ENCODE peak calls at places on chromosomes 16 and 17, in six cellular contexts. X, A, P, S, O and F are unnamed samples.
A peak's percentile ranks its signal among the peaks of the same experiment; 100 is the strongest.

GRCh38 chr17:63497708-63498483 is 21.0 kb downstream of the ACE start:
- DNase-seq in P (peak; percentile 81), A (peak; percentile 13), X (no peak), O (no peak), S (no peak), F (no peak)

GRCh38 chr17:19237389-19238166 is 412 bp downstream of the EPN2 start:
- DNase-seq in O (no peak), A (no peak), S (peak; percentile 33), P (peak; percentile 84), X (peak; percentile 24), F (peak; percentile 62)

GRCh38 chr16:17945080-17945601 is 391.4 kb downstream of the NPIPA8 start:
- DNase-seq in X (no peak), A (no peak), S (no peak), O (no peak), P (no peak), F (no peak)

GRCh38 chr17:14299261-14300093 is 1.4 kb upstream of the HS3ST3B1 start:
- DNase-seq in A (no peak), S (no peak), P (peak; percentile 79), O (peak; percentile 33), X (peak; percentile 47), F (peak; percentile 78)

GRCh38 chr16:9395958-9396359 is 304.5 kb downstream of the HAPSTR1 start:
- DNase-seq in S (no peak), O (no peak), A (no peak), X (no peak), P (no peak), F (no peak)

GRCh38 chr16:369866-370436 is 387 bp downstream of the MRPL28 start:
- DNase-seq in P (peak; percentile 69), S (no peak), X (no peak), A (no peak), O (no peak), F (no peak)

GRCh38 chr17:49995055-49995738 is at the start of gene DLX3:
- DNase-seq in A (peak; percentile 62), O (peak; percentile 50), S (peak; percentile 88), P (peak; percentile 88), X (peak; percentile 83), F (peak; percentile 50)

GRCh38 chr17:29627951-29628350 is 5.2 kb upstream of the CORO6 start:
- DNase-seq in S (peak; percentile 76), A (no peak), O (no peak), P (no peak), X (no peak), F (no peak)

GRCh38 chr16:1673424-1674151 is 4.5 kb upstream of the JPT2 start:
- DNase-seq in O (no peak), X (no peak), P (no peak), S (no peak), A (no peak), F (no peak)

GRCh38 chr17:14203392-14203791 is 33.3 kb downstream of the CDRT15 start:
- DNase-seq in P (no peak), A (peak; percentile 8), X (no peak), S (no peak), O (no peak), F (no peak)

GRCh38 chr17:61556224-61557188 is 34.5 kb downstream of the NACA2 start:
- DNase-seq in S (peak; percentile 25), P (no peak), O (no peak), X (no peak), A (peak; percentile 24), F (no peak)

GRCh38 chr16:1614226-1615102 is 2.3 kb downstream of the CRAMP1 start:
- DNase-seq in O (peak; percentile 17), S (peak; percentile 18), X (no peak), P (peak; percentile 52), A (peak; percentile 30), F (no peak)

GRCh38 chr17:60039509-60040442 is 38.9 kb downstream of the HEATR6 start:
- DNase-seq in X (no peak), O (no peak), A (no peak), P (no peak), S (no peak), F (no peak)

GRCh38 chr17:14833201-14833773 is 431.8 kb downstream of the PMP22 start:
- DNase-seq in A (peak; percentile 94), P (no peak), S (no peak), O (no peak), X (no peak), F (no peak)

GRCh38 chr17:17151541-17151940 is 54.6 kb downstream of the PLD6 start:
- DNase-seq in O (no peak), A (peak; percentile 43), S (no peak), P (no peak), X (no peak), F (no peak)

GRCh38 chr17:49061524-49061943 is 64.3 kb downstream of the IGF2BP1 start:
- DNase-seq in S (no peak), A (peak; percentile 36), O (no peak), P (no peak), X (no peak), F (no peak)

GRCh38 chr17:382644-383533 is 30.3 kb upstream of the RPH3AL start:
- DNase-seq in O (no peak), P (peak; percentile 81), S (peak; percentile 22), X (no peak), A (peak; percentile 87), F (no peak)

GRCh38 chr16:85524365-85524629 is 88.8 kb upstream of the GSE1 start:
- DNase-seq in P (no peak), A (no peak), S (no peak), X (no peak), O (no peak), F (no peak)

GRCh38 chr16:85415196-85415988 is 197.7 kb upstream of the GSE1 start:
- DNase-seq in S (no peak), O (peak; percentile 13), X (no peak), A (no peak), P (peak; percentile 39), F (peak; percentile 50)

GRCh38 chr17:35406568-35406967 is 25.7 kb downstream of the SLFN12 start:
- DNase-seq in X (no peak), P (no peak), O (no peak), S (no peak), A (no peak), F (no peak)

GRCh38 chr17:79925242-79925957 is 86.2 kb upstream of the CBX4 start:
- DNase-seq in P (no peak), S (peak; percentile 69), O (no peak), X (peak; percentile 88), A (peak; percentile 25), F (peak; percentile 85)

GRCh38 chr16:51163366-51163765 is 12.3 kb upstream of the SALL1 start:
- DNase-seq in A (peak; percentile 23), S (no peak), O (no peak), X (no peak), P (no peak), F (no peak)

GRCh38 chr16:59047114-59047513 is 313.0 kb upstream of the GOT2 start:
- DNase-seq in P (no peak), X (no peak), A (no peak), S (no peak), O (no peak), F (no peak)

GRCh38 chr17:62703776-62704380 is 76.4 kb downstream of the MRC2 start:
- DNase-seq in S (peak; percentile 64), A (peak; percentile 53), X (peak; percentile 84), P (peak; percentile 93), O (peak; percentile 81), F (peak; percentile 84)

GRCh38 chr17:63082273-63082861 is 116.3 kb downstream of the TANC2 start:
- DNase-seq in P (no peak), A (peak; percentile 58), O (no peak), X (no peak), S (no peak), F (no peak)

GRCh38 chr16:49833055-49833454 is 22.9 kb downstream of the ZNF423 start:
- DNase-seq in X (peak; percentile 39), S (no peak), O (peak; percentile 74), A (no peak), P (no peak), F (no peak)
- H3K4me1 ChIP-seq in X (peaks cover 45% of the 10 kb centered on the region), S (peaks cover 6% of the 10 kb centered on the region), O (no peaks in the 10 kb centered on the region), A (no peaks in the 10 kb centered on the region), P (peaks cover 40% of the 10 kb centered on the region), F (no peaks in the 10 kb centered on the region)

GRCh38 chr17:7717756-7718350 is 309 bp downstream of the DNAH2 start:
- DNase-seq in P (no peak), S (no peak), A (no peak), X (no peak), O (no peak), F (no peak)

GRCh38 chr17:7721612-7722011 is 4.1 kb downstream of the DNAH2 start:
- DNase-seq in P (no peak), A (no peak), O (no peak), S (no peak), X (no peak), F (no peak)

GRCh38 chr17:7716901-7717755 is at the start of gene DNAH2:
- DNase-seq in X (peak; percentile 79), O (peak; percentile 76), S (peak; percentile 82), P (peak; percentile 96), A (peak; percentile 90), F (peak; percentile 64)

GRCh38 chr17:7720125-7720524 is 2.6 kb downstream of the DNAH2 start:
- DNase-seq in A (no peak), S (no peak), P (no peak), X (no peak), O (no peak), F (no peak)

DNA sequence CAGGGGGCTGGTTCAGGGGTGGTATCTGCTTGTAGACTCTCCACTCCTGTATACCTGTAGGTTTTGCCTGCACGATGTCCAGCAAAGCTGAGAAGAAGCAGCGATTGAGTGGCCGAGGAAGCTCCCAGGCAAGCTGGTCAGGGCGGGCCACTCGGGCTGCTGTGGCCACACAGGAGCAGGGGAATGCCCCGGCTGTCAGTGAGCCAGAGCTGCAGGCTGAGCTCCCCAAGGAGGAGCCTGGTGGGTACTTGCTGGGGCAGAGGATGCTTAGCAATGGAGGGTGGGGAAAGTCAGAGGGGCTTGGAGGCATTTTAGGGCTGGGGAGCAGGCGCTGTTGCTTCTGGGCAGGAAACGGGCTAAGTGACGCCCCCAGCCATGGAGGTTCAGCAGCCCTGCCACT is 2.1 kb downstream of the DNAH2 start:
- DNase-seq in O (no peak), S (no peak), P (no peak), A (no peak), X (no peak), F (no peak)
- H3K27ac ChIP-seq in O (no peak overlapping the region), S (no peak overlapping the region), P (no peak overlapping the region), A (no peak overlapping the region), X (no peak overlapping the region), F (no peak overlapping the region)

GRCh38 chr16:83954577-83955016 is 1.6 kb downstream of the OSGIN1 start:
- DNase-seq in A (peak; percentile 38), O (no peak), X (peak; percentile 90), P (no peak), S (no peak), F (peak; percentile 75)
- TF ChIP-seq POLR2A in A (no peak), O (no peak), X (no peak), P (no peak), S (peak; percentile 21), F (peak; percentile 64)

GRCh38 chr17:83087788-83088360 is 8.5 kb downstream of the METRNL start:
- DNase-seq in A (no peak), X (no peak), O (no peak), S (no peak), P (no peak), F (no peak)

GRCh38 chr17:83085526-83086196 is 6.3 kb downstream of the METRNL start:
- DNase-seq in S (no peak), X (no peak), O (no peak), A (no peak), P (no peak), F (no peak)

GRCh38 chr17:83086197-83086880 is 6.9 kb downstream of the METRNL start:
- DNase-seq in X (no peak), S (no peak), O (no peak), P (no peak), A (peak; percentile 67), F (no peak)

GRCh38 chr17:83088451-83089321 is 9.3 kb downstream of the METRNL start:
- DNase-seq in P (no peak), O (no peak), S (no peak), A (no peak), X (no peak), F (no peak)

GRCh38 chr17:83086907-83087787 is 7.7 kb downstream of the METRNL start:
- DNase-seq in P (no peak), S (no peak), O (no peak), X (no peak), A (no peak), F (no peak)
- H3K4me1 ChIP-seq in P (peaks cover 12% of the 10 kb centered on the region), S (peaks cover 21% of the 10 kb centered on the region), O (peaks cover 3% of the 10 kb centered on the region), X (peaks cover 42% of the 10 kb centered on the region), A (peaks cover 45% of the 10 kb centered on the region), F (no peaks in the 10 kb centered on the region)